ENCODE peak calls at places on chromosomes 1 and 21, in seven cellular contexts. One of them, this sample, is unnamed.

GRCh38 chr1:26786437-26787380 is 1.0 kb upstream of the PIGV start:
- DNase-seq in substantia nigra: peak; percentile 37
- DNase-seq in fibroblast of lung: peak; percentile 92
- DNase-seq in Calu3: peak; percentile 30
- DNase-seq in iris pigment epithelial cell: peak; percentile 89
- DNase-seq in DMS153: peak; percentile 50
- DNase-seq in naive thymus-derived CD8-positive, alpha-beta T cell: no peak
- DNase-seq in this sample: peak; percentile 16

GRCh38 chr1:203440780-203441179 is 34.8 kb upstream of the PRELP start:
- DNase-seq in substantia nigra: peak; percentile 78
- DNase-seq in fibroblast of lung: peak; percentile 74
- DNase-seq in Calu3: peak; percentile 35
- DNase-seq in iris pigment epithelial cell: peak; percentile 59
- DNase-seq in DMS153: peak; percentile 58
- DNase-seq in naive thymus-derived CD8-positive, alpha-beta T cell: no peak
- DNase-seq in this sample: peak; percentile 49

GRCh38 chr1:209787551-209787950 is 3.2 kb upstream of the C1orf74 start:
- DNase-seq in substantia nigra: no peak
- DNase-seq in fibroblast of lung: no peak
- DNase-seq in Calu3: peak; percentile 51
- DNase-seq in iris pigment epithelial cell: no peak
- DNase-seq in DMS153: no peak
- DNase-seq in naive thymus-derived CD8-positive, alpha-beta T cell: no peak
- DNase-seq in this sample: no peak

GRCh38 chr1:229557913-229558414 is 543 bp downstream of the ABCB10 start:
- DNase-seq in substantia nigra: peak; percentile 58
- DNase-seq in fibroblast of lung: peak; percentile 30
- DNase-seq in Calu3: peak; percentile 66
- DNase-seq in iris pigment epithelial cell: peak; percentile 14
- DNase-seq in DMS153: peak; percentile 27
- DNase-seq in naive thymus-derived CD8-positive, alpha-beta T cell: peak; percentile 2
- DNase-seq in this sample: peak; percentile 61

GRCh38 chr1:93690921-93691789 is 9.5 kb upstream of the BCAR3 start:
- DNase-seq in substantia nigra: no peak
- DNase-seq in fibroblast of lung: no peak
- DNase-seq in Calu3: peak; percentile 39
- DNase-seq in iris pigment epithelial cell: no peak
- DNase-seq in DMS153: no peak
- DNase-seq in naive thymus-derived CD8-positive, alpha-beta T cell: no peak
- DNase-seq in this sample: no peak

GRCh38 chr1:173821680-173822079 is 2.8 kb upstream of the DARS2 start:
- DNase-seq in substantia nigra: no peak
- DNase-seq in fibroblast of lung: no peak
- DNase-seq in Calu3: no peak
- DNase-seq in iris pigment epithelial cell: no peak
- DNase-seq in DMS153: no peak
- DNase-seq in naive thymus-derived CD8-positive, alpha-beta T cell: no peak
- DNase-seq in this sample: no peak

GRCh38 chr1:50610563-50610962 is 187.3 kb upstream of the DMRTA2 start:
- DNase-seq in substantia nigra: no peak
- DNase-seq in fibroblast of lung: no peak
- DNase-seq in Calu3: no peak
- DNase-seq in iris pigment epithelial cell: no peak
- DNase-seq in DMS153: peak; percentile 67
- DNase-seq in naive thymus-derived CD8-positive, alpha-beta T cell: no peak
- DNase-seq in this sample: no peak

GRCh38 chr1:203088441-203088840 is 2.6 kb upstream of the MYOG start:
- DNase-seq in substantia nigra: no peak
- DNase-seq in fibroblast of lung: no peak
- DNase-seq in Calu3: no peak
- DNase-seq in iris pigment epithelial cell: no peak
- DNase-seq in DMS153: no peak
- DNase-seq in naive thymus-derived CD8-positive, alpha-beta T cell: no peak
- DNase-seq in this sample: no peak

GRCh38 chr1:117985973-117986372 is 56.4 kb downstream of the WDR3 start:
- DNase-seq in substantia nigra: no peak
- DNase-seq in fibroblast of lung: no peak
- DNase-seq in Calu3: no peak
- DNase-seq in iris pigment epithelial cell: no peak
- DNase-seq in DMS153: no peak
- DNase-seq in naive thymus-derived CD8-positive, alpha-beta T cell: no peak
- DNase-seq in this sample: no peak

GRCh38 chr1:2952992-2953391 is 68.3 kb upstream of the ACTRT2 start:
- DNase-seq in substantia nigra: no peak
- DNase-seq in fibroblast of lung: no peak
- DNase-seq in Calu3: no peak
- DNase-seq in iris pigment epithelial cell: no peak
- DNase-seq in DMS153: no peak
- DNase-seq in naive thymus-derived CD8-positive, alpha-beta T cell: no peak
- DNase-seq in this sample: no peak

GRCh38 chr1:102833171-102833570 is 275.2 kb downstream of the COL11A1 start:
- DNase-seq in substantia nigra: no peak
- DNase-seq in fibroblast of lung: no peak
- DNase-seq in Calu3: no peak
- DNase-seq in iris pigment epithelial cell: no peak
- DNase-seq in DMS153: no peak
- DNase-seq in naive thymus-derived CD8-positive, alpha-beta T cell: no peak
- DNase-seq in this sample: no peak

GRCh38 chr1:3063379-3064295 is 5.4 kb upstream of the PRDM16 start:
- DNase-seq in substantia nigra: no peak
- DNase-seq in fibroblast of lung: no peak
- DNase-seq in Calu3: no peak
- DNase-seq in iris pigment epithelial cell: no peak
- DNase-seq in DMS153: no peak
- DNase-seq in naive thymus-derived CD8-positive, alpha-beta T cell: no peak
- DNase-seq in this sample: no peak

GRCh38 chr1:8629241-8630091 is 188.0 kb downstream of the RERE start:
- DNase-seq in substantia nigra: peak; percentile 13
- DNase-seq in fibroblast of lung: peak; percentile 41
- DNase-seq in Calu3: no peak
- DNase-seq in iris pigment epithelial cell: peak; percentile 77
- DNase-seq in DMS153: peak; percentile 23
- DNase-seq in naive thymus-derived CD8-positive, alpha-beta T cell: no peak
- DNase-seq in this sample: no peak

GRCh38 chr1:52632732-52633290 is at the start of gene SHISAL2A:
- DNase-seq in substantia nigra: no peak
- DNase-seq in fibroblast of lung: peak; percentile 43
- DNase-seq in Calu3: peak; percentile 13
- DNase-seq in iris pigment epithelial cell: no peak
- DNase-seq in DMS153: peak; percentile 16
- DNase-seq in naive thymus-derived CD8-positive, alpha-beta T cell: peak; percentile 47
- DNase-seq in this sample: no peak

GRCh38 chr1:185393821-185394220 is 76.8 kb upstream of the IVNS1ABP start:
- DNase-seq in substantia nigra: no peak
- DNase-seq in fibroblast of lung: no peak
- DNase-seq in Calu3: peak; percentile 26
- DNase-seq in iris pigment epithelial cell: no peak
- DNase-seq in DMS153: no peak
- DNase-seq in naive thymus-derived CD8-positive, alpha-beta T cell: no peak
- DNase-seq in this sample: no peak

GRCh38 chr1:109255673-109256072 is 6.3 kb downstream of the CELSR2 start:
- DNase-seq in substantia nigra: no peak
- DNase-seq in fibroblast of lung: no peak
- DNase-seq in Calu3: no peak
- DNase-seq in iris pigment epithelial cell: no peak
- DNase-seq in DMS153: no peak
- DNase-seq in naive thymus-derived CD8-positive, alpha-beta T cell: no peak
- DNase-seq in this sample: no peak

GRCh38 chr1:83131692-83131955 is 867.3 kb downstream of the TTLL7 start:
- DNase-seq in substantia nigra: no peak
- DNase-seq in fibroblast of lung: no peak
- DNase-seq in Calu3: no peak
- DNase-seq in iris pigment epithelial cell: no peak
- DNase-seq in DMS153: no peak
- DNase-seq in naive thymus-derived CD8-positive, alpha-beta T cell: no peak
- DNase-seq in this sample: no peak

GRCh38 chr1:43308635-43309580 is 8.1 kb downstream of the TIE1 start:
- DNase-seq in substantia nigra: no peak
- DNase-seq in fibroblast of lung: no peak
- DNase-seq in Calu3: no peak
- DNase-seq in iris pigment epithelial cell: no peak
- DNase-seq in DMS153: no peak
- DNase-seq in naive thymus-derived CD8-positive, alpha-beta T cell: no peak
- DNase-seq in this sample: no peak

GRCh38 chr1:181647314-181648035 is 164.2 kb downstream of the CACNA1E start:
- DNase-seq in substantia nigra: no peak
- DNase-seq in fibroblast of lung: peak; percentile 47
- DNase-seq in Calu3: peak; percentile 44
- DNase-seq in iris pigment epithelial cell: no peak
- DNase-seq in DMS153: no peak
- DNase-seq in naive thymus-derived CD8-positive, alpha-beta T cell: no peak
- DNase-seq in this sample: peak; percentile 5

GRCh38 chr1:6445062-6445763 is 20.6 kb downstream of the ESPN start:
- DNase-seq in substantia nigra: peak; percentile 31
- DNase-seq in fibroblast of lung: peak; percentile 20
- DNase-seq in Calu3: peak; percentile 62
- DNase-seq in iris pigment epithelial cell: peak; percentile 41
- DNase-seq in DMS153: peak; percentile 16
- DNase-seq in naive thymus-derived CD8-positive, alpha-beta T cell: no peak
- DNase-seq in this sample: no peak

GRCh38 chr1:36320767-36321118 is 2.7 kb downstream of the EVA1B start:
- DNase-seq in substantia nigra: no peak
- DNase-seq in fibroblast of lung: no peak
- DNase-seq in Calu3: no peak
- DNase-seq in iris pigment epithelial cell: no peak
- DNase-seq in DMS153: no peak
- DNase-seq in naive thymus-derived CD8-positive, alpha-beta T cell: no peak
- DNase-seq in this sample: no peak

GRCh38 chr1:182495002-182495401 is 45.1 kb downstream of the RGSL1 start:
- DNase-seq in substantia nigra: no peak
- DNase-seq in fibroblast of lung: no peak
- DNase-seq in Calu3: no peak
- DNase-seq in iris pigment epithelial cell: no peak
- DNase-seq in DMS153: no peak
- DNase-seq in naive thymus-derived CD8-positive, alpha-beta T cell: no peak
- DNase-seq in this sample: no peak

GRCh38 chr1:22295856-22296255 is 153.0 kb upstream of the WNT4 start:
- DNase-seq in substantia nigra: no peak
- DNase-seq in fibroblast of lung: no peak
- DNase-seq in Calu3: no peak
- DNase-seq in iris pigment epithelial cell: no peak
- DNase-seq in DMS153: no peak
- DNase-seq in naive thymus-derived CD8-positive, alpha-beta T cell: no peak
- DNase-seq in this sample: no peak

GRCh38 chr1:40984066-40984465 is 4.6 kb downstream of the CTPS1 start:
- DNase-seq in substantia nigra: no peak
- DNase-seq in fibroblast of lung: peak; percentile 66
- DNase-seq in Calu3: no peak
- DNase-seq in iris pigment epithelial cell: peak; percentile 66
- DNase-seq in DMS153: no peak
- DNase-seq in naive thymus-derived CD8-positive, alpha-beta T cell: no peak
- DNase-seq in this sample: no peak

GRCh38 chr1:179077396-179077795 is 4.5 kb upstream of the TOR3A start:
- DNase-seq in substantia nigra: no peak
- DNase-seq in fibroblast of lung: peak; percentile 75
- DNase-seq in Calu3: no peak
- DNase-seq in iris pigment epithelial cell: peak; percentile 84
- DNase-seq in DMS153: no peak
- DNase-seq in naive thymus-derived CD8-positive, alpha-beta T cell: no peak
- DNase-seq in this sample: no peak

GRCh38 chr21:37496972-37497371 is 130.4 kb downstream of the DYRK1A start:
- DNase-seq in substantia nigra: no peak
- DNase-seq in fibroblast of lung: no peak
- DNase-seq in Calu3: no peak
- DNase-seq in iris pigment epithelial cell: peak; percentile 14
- DNase-seq in DMS153: no peak
- DNase-seq in naive thymus-derived CD8-positive, alpha-beta T cell: no peak
- DNase-seq in this sample: no peak

GRCh38 chr1:221022331-221022730 is 143.1 kb downstream of the HLX start:
- DNase-seq in substantia nigra: no peak
- DNase-seq in fibroblast of lung: peak; percentile 39
- DNase-seq in Calu3: no peak
- DNase-seq in iris pigment epithelial cell: no peak
- DNase-seq in DMS153: no peak
- DNase-seq in naive thymus-derived CD8-positive, alpha-beta T cell: no peak
- DNase-seq in this sample: no peak

GRCh38 chr1:110035236-110035752 is 870 bp downstream of the STRIP1 start:
- DNase-seq in substantia nigra: no peak
- DNase-seq in fibroblast of lung: peak; percentile 46
- DNase-seq in Calu3: no peak
- DNase-seq in iris pigment epithelial cell: peak; percentile 41
- DNase-seq in DMS153: no peak
- DNase-seq in naive thymus-derived CD8-positive, alpha-beta T cell: no peak
- DNase-seq in this sample: no peak

GRCh38 chr1:158781104-158781503 is at the start of gene OR6N2:
- DNase-seq in substantia nigra: no peak
- DNase-seq in fibroblast of lung: no peak
- DNase-seq in Calu3: no peak
- DNase-seq in iris pigment epithelial cell: no peak
- DNase-seq in DMS153: no peak
- DNase-seq in naive thymus-derived CD8-positive, alpha-beta T cell: no peak
- DNase-seq in this sample: no peak

GRCh38 chr1:191206808-191207207 is 729.1 kb upstream of the BRINP3 start:
- DNase-seq in substantia nigra: no peak
- DNase-seq in fibroblast of lung: peak; percentile 30
- DNase-seq in Calu3: peak; percentile 22
- DNase-seq in iris pigment epithelial cell: peak; percentile 16
- DNase-seq in DMS153: no peak
- DNase-seq in naive thymus-derived CD8-positive, alpha-beta T cell: no peak
- DNase-seq in this sample: no peak

GRCh38 chr1:74964508-74964907 is 169.7 kb upstream of the LHX8 start:
- DNase-seq in substantia nigra: no peak
- DNase-seq in fibroblast of lung: peak; percentile 6
- DNase-seq in Calu3: peak; percentile 46
- DNase-seq in iris pigment epithelial cell: no peak
- DNase-seq in DMS153: peak; percentile 91
- DNase-seq in naive thymus-derived CD8-positive, alpha-beta T cell: no peak
- DNase-seq in this sample: no peak

GRCh38 chr1:185017338-185017737 is 28.0 kb upstream of the RNF2 start:
- DNase-seq in substantia nigra: no peak
- DNase-seq in fibroblast of lung: peak; percentile 95
- DNase-seq in Calu3: peak; percentile 20
- DNase-seq in iris pigment epithelial cell: peak; percentile 97
- DNase-seq in DMS153: no peak
- DNase-seq in naive thymus-derived CD8-positive, alpha-beta T cell: no peak
- DNase-seq in this sample: no peak

GRCh38 chr1:55463814-55464445 is 248.8 kb upstream of the USP24 start:
- DNase-seq in substantia nigra: no peak
- DNase-seq in fibroblast of lung: no peak
- DNase-seq in Calu3: no peak
- DNase-seq in iris pigment epithelial cell: no peak
- DNase-seq in DMS153: no peak
- DNase-seq in naive thymus-derived CD8-positive, alpha-beta T cell: no peak
- DNase-seq in this sample: no peak

GRCh38 chr1:205285391-205286101 is 36.0 kb downstream of the NUAK2 start:
- DNase-seq in substantia nigra: no peak
- DNase-seq in fibroblast of lung: peak; percentile 62
- DNase-seq in Calu3: no peak
- DNase-seq in iris pigment epithelial cell: peak; percentile 65
- DNase-seq in DMS153: no peak
- DNase-seq in naive thymus-derived CD8-positive, alpha-beta T cell: peak; percentile 60
- DNase-seq in this sample: no peak

GRCh38 chr21:35737899-35738341 is 322.4 kb downstream of the SETD4 start:
- DNase-seq in substantia nigra: no peak
- DNase-seq in fibroblast of lung: peak; percentile 69
- DNase-seq in Calu3: no peak
- DNase-seq in iris pigment epithelial cell: peak; percentile 41
- DNase-seq in DMS153: no peak
- DNase-seq in naive thymus-derived CD8-positive, alpha-beta T cell: no peak
- DNase-seq in this sample: no peak

GRCh38 chr1:30328100-30328370 is 395.4 kb downstream of the MATN1 start:
- DNase-seq in substantia nigra: no peak
- DNase-seq in fibroblast of lung: no peak
- DNase-seq in Calu3: no peak
- DNase-seq in iris pigment epithelial cell: no peak
- DNase-seq in DMS153: no peak
- DNase-seq in naive thymus-derived CD8-positive, alpha-beta T cell: no peak
- DNase-seq in this sample: no peak

GRCh38 chr21:37257967-37258877 is 8.9 kb downstream of the VPS26C start:
- DNase-seq in substantia nigra: peak; percentile 45
- DNase-seq in fibroblast of lung: peak; percentile 47
- DNase-seq in Calu3: peak; percentile 63
- DNase-seq in iris pigment epithelial cell: peak; percentile 66
- DNase-seq in DMS153: peak; percentile 52
- DNase-seq in naive thymus-derived CD8-positive, alpha-beta T cell: peak; percentile 74
- DNase-seq in this sample: peak; percentile 24

GRCh38 chr1:29290414-29290980 is 54.2 kb downstream of the PTPRU start:
- DNase-seq in substantia nigra: no peak
- DNase-seq in fibroblast of lung: peak; percentile 6
- DNase-seq in Calu3: no peak
- DNase-seq in iris pigment epithelial cell: peak; percentile 45
- DNase-seq in DMS153: no peak
- DNase-seq in naive thymus-derived CD8-positive, alpha-beta T cell: no peak
- DNase-seq in this sample: no peak

This sample was measured in hypothalamus.